ENCODE peak calls at places on chromosomes 11 and 22, in seven cellular contexts. One of them, this sample, is unnamed.

GRCh38 chr11:96014234-96014633 is 90.3 kb upstream of the MTMR2 start:
- DNase-seq in neural crest cell: no peak
- DNase-seq in osteocyte: no peak
- DNase-seq in cardiac muscle cell: peak
- DNase-seq in upper lobe of left lung: no peak
- DNase-seq in fibroblast of the aortic adventitia: peak
- DNase-seq in progenitor cell of endocrine pancreas: no peak
- DNase-seq in this sample: no peak

GRCh38 chr11:6617315-6617781 is 1.9 kb downstream of the TPP1 start:
- DNase-seq in neural crest cell: no peak
- DNase-seq in osteocyte: no peak
- DNase-seq in cardiac muscle cell: no peak
- DNase-seq in upper lobe of left lung: no peak
- DNase-seq in fibroblast of the aortic adventitia: no peak
- DNase-seq in progenitor cell of endocrine pancreas: no peak
- DNase-seq in this sample: no peak

GRCh38 chr11:105144887-105145286 is 5.3 kb upstream of the CARD18 start:
- DNase-seq in neural crest cell: no peak
- DNase-seq in osteocyte: no peak
- DNase-seq in cardiac muscle cell: peak
- DNase-seq in upper lobe of left lung: no peak
- DNase-seq in fibroblast of the aortic adventitia: peak
- DNase-seq in progenitor cell of endocrine pancreas: no peak
- DNase-seq in this sample: no peak

GRCh38 chr22:39208013-39208680 is 36.6 kb downstream of the PDGFB start:
- DNase-seq in neural crest cell: no peak
- DNase-seq in osteocyte: no peak
- DNase-seq in cardiac muscle cell: no peak
- DNase-seq in upper lobe of left lung: no peak
- DNase-seq in fibroblast of the aortic adventitia: no peak
- DNase-seq in progenitor cell of endocrine pancreas: no peak
- DNase-seq in this sample: no peak

GRCh38 chr11:65412271-65413076 is 10.1 kb upstream of the NEAT1 start:
- DNase-seq in neural crest cell: no peak
- DNase-seq in osteocyte: no peak
- DNase-seq in cardiac muscle cell: no peak
- DNase-seq in upper lobe of left lung: peak
- DNase-seq in fibroblast of the aortic adventitia: no peak
- DNase-seq in progenitor cell of endocrine pancreas: no peak
- DNase-seq in this sample: no peak

GRCh38 chr11:113778111-113778910 is 1.3 kb upstream of the CLDN25 start:
- DNase-seq in neural crest cell: no peak
- DNase-seq in osteocyte: no peak
- DNase-seq in cardiac muscle cell: peak
- DNase-seq in upper lobe of left lung: no peak
- DNase-seq in fibroblast of the aortic adventitia: peak
- DNase-seq in progenitor cell of endocrine pancreas: no peak
- DNase-seq in this sample: no peak

GRCh38 chr22:46639843-46640242 is 19.7 kb downstream of the GRAMD4 start:
- DNase-seq in neural crest cell: no peak
- DNase-seq in osteocyte: no peak
- DNase-seq in cardiac muscle cell: no peak
- DNase-seq in upper lobe of left lung: no peak
- DNase-seq in fibroblast of the aortic adventitia: no peak
- DNase-seq in progenitor cell of endocrine pancreas: no peak
- DNase-seq in this sample: no peak

GRCh38 chr22:27193215-27193614 is 535.8 kb downstream of the MIAT start:
- DNase-seq in neural crest cell: no peak
- DNase-seq in osteocyte: no peak
- DNase-seq in cardiac muscle cell: no peak
- DNase-seq in upper lobe of left lung: no peak
- DNase-seq in fibroblast of the aortic adventitia: no peak
- DNase-seq in progenitor cell of endocrine pancreas: no peak
- DNase-seq in this sample: no peak

GRCh38 chr22:45455621-45456020 is 42.1 kb downstream of the RIBC2 start:
- DNase-seq in neural crest cell: no peak
- DNase-seq in osteocyte: no peak
- DNase-seq in cardiac muscle cell: no peak
- DNase-seq in upper lobe of left lung: no peak
- DNase-seq in fibroblast of the aortic adventitia: no peak
- DNase-seq in progenitor cell of endocrine pancreas: no peak
- DNase-seq in this sample: no peak

GRCh38 chr11:46330887-46331652 is 16.2 kb upstream of the DGKZ start:
- DNase-seq in neural crest cell: no peak
- DNase-seq in osteocyte: no peak
- DNase-seq in cardiac muscle cell: peak
- DNase-seq in upper lobe of left lung: no peak
- DNase-seq in fibroblast of the aortic adventitia: no peak
- DNase-seq in progenitor cell of endocrine pancreas: no peak
- DNase-seq in this sample: no peak

GRCh38 chr11:116312560-116313340 is 460.0 kb downstream of the BUD13 start:
- DNase-seq in neural crest cell: no peak
- DNase-seq in osteocyte: peak
- DNase-seq in cardiac muscle cell: peak
- DNase-seq in upper lobe of left lung: peak
- DNase-seq in fibroblast of the aortic adventitia: peak
- DNase-seq in progenitor cell of endocrine pancreas: no peak
- DNase-seq in this sample: no peak

GRCh38 chr11:15967966-15968365 is 388.4 kb downstream of the SOX6 start:
- DNase-seq in neural crest cell: no peak
- DNase-seq in osteocyte: no peak
- DNase-seq in cardiac muscle cell: peak
- DNase-seq in upper lobe of left lung: no peak
- DNase-seq in fibroblast of the aortic adventitia: peak
- DNase-seq in progenitor cell of endocrine pancreas: no peak
- DNase-seq in this sample: no peak

GRCh38 chr22:24878969-24879368 is 67.5 kb downstream of the LHFPL7 start:
- DNase-seq in neural crest cell: no peak
- DNase-seq in osteocyte: no peak
- DNase-seq in cardiac muscle cell: no peak
- DNase-seq in upper lobe of left lung: no peak
- DNase-seq in fibroblast of the aortic adventitia: no peak
- DNase-seq in progenitor cell of endocrine pancreas: no peak
- DNase-seq in this sample: no peak

GRCh38 chr11:94281321-94281720 is 23.1 kb upstream of the IZUMO1R start:
- DNase-seq in neural crest cell: no peak
- DNase-seq in osteocyte: no peak
- DNase-seq in cardiac muscle cell: no peak
- DNase-seq in upper lobe of left lung: no peak
- DNase-seq in fibroblast of the aortic adventitia: no peak
- DNase-seq in progenitor cell of endocrine pancreas: no peak
- DNase-seq in this sample: no peak

GRCh38 chr11:130457909-130458729 is 9.7 kb downstream of the ADAMTS15 start:
- DNase-seq in neural crest cell: no peak
- DNase-seq in osteocyte: no peak
- DNase-seq in cardiac muscle cell: peak
- DNase-seq in upper lobe of left lung: peak
- DNase-seq in fibroblast of the aortic adventitia: peak
- DNase-seq in progenitor cell of endocrine pancreas: no peak
- DNase-seq in this sample: no peak

GRCh38 chr11:126892781-126893180 is 107.8 kb downstream of the KIRREL3 start:
- DNase-seq in neural crest cell: no peak
- DNase-seq in osteocyte: no peak
- DNase-seq in cardiac muscle cell: no peak
- DNase-seq in upper lobe of left lung: no peak
- DNase-seq in fibroblast of the aortic adventitia: no peak
- DNase-seq in progenitor cell of endocrine pancreas: no peak
- DNase-seq in this sample: no peak

GRCh38 chr11:126484266-126484665 is 128.8 kb downstream of the ST3GAL4 start:
- DNase-seq in neural crest cell: no peak
- DNase-seq in osteocyte: no peak
- DNase-seq in cardiac muscle cell: no peak
- DNase-seq in upper lobe of left lung: no peak
- DNase-seq in fibroblast of the aortic adventitia: peak
- DNase-seq in progenitor cell of endocrine pancreas: no peak
- DNase-seq in this sample: no peak

GRCh38 chr22:50292643-50293440 is 14.6 kb downstream of the PLXNB2 start:
- DNase-seq in neural crest cell: no peak
- DNase-seq in osteocyte: no peak
- DNase-seq in cardiac muscle cell: no peak
- DNase-seq in upper lobe of left lung: no peak
- DNase-seq in fibroblast of the aortic adventitia: no peak
- DNase-seq in progenitor cell of endocrine pancreas: no peak
- DNase-seq in this sample: no peak

GRCh38 chr22:30290679-30291333 is 1.5 kb upstream of the CASTOR1 start:
- DNase-seq in neural crest cell: no peak
- DNase-seq in osteocyte: no peak
- DNase-seq in cardiac muscle cell: peak
- DNase-seq in upper lobe of left lung: no peak
- DNase-seq in fibroblast of the aortic adventitia: peak
- DNase-seq in progenitor cell of endocrine pancreas: no peak
- DNase-seq in this sample: no peak

GRCh38 chr11:113331988-113332387 is 17.6 kb downstream of the TTC12 start:
- DNase-seq in neural crest cell: no peak
- DNase-seq in osteocyte: no peak
- DNase-seq in cardiac muscle cell: no peak
- DNase-seq in upper lobe of left lung: no peak
- DNase-seq in fibroblast of the aortic adventitia: peak
- DNase-seq in progenitor cell of endocrine pancreas: no peak
- DNase-seq in this sample: no peak

GRCh38 chr11:1119282-1120146 is 38.2 kb upstream of the MUC5AC start:
- DNase-seq in neural crest cell: no peak
- DNase-seq in osteocyte: peak
- DNase-seq in cardiac muscle cell: no peak
- DNase-seq in upper lobe of left lung: peak
- DNase-seq in fibroblast of the aortic adventitia: no peak
- DNase-seq in progenitor cell of endocrine pancreas: peak
- DNase-seq in this sample: no peak

GRCh38 chr11:18064035-18064434 is 18.0 kb upstream of the TPH1 start:
- DNase-seq in neural crest cell: no peak
- DNase-seq in osteocyte: no peak
- DNase-seq in cardiac muscle cell: no peak
- DNase-seq in upper lobe of left lung: no peak
- DNase-seq in fibroblast of the aortic adventitia: no peak
- DNase-seq in progenitor cell of endocrine pancreas: no peak
- DNase-seq in this sample: no peak

GRCh38 chr11:66957971-66958231 is 282 bp downstream of the PC start:
- DNase-seq in neural crest cell: no peak
- DNase-seq in osteocyte: no peak
- DNase-seq in cardiac muscle cell: no peak
- DNase-seq in upper lobe of left lung: peak
- DNase-seq in fibroblast of the aortic adventitia: no peak
- DNase-seq in progenitor cell of endocrine pancreas: no peak
- DNase-seq in this sample: no peak

GRCh38 chr11:35683728-35684339 is 21.3 kb downstream of the TRIM44 start:
- DNase-seq in neural crest cell: no peak
- DNase-seq in osteocyte: no peak
- DNase-seq in cardiac muscle cell: no peak
- DNase-seq in upper lobe of left lung: no peak
- DNase-seq in fibroblast of the aortic adventitia: peak
- DNase-seq in progenitor cell of endocrine pancreas: no peak
- DNase-seq in this sample: no peak

GRCh38 chr22:49736538-49736937 is 91.1 kb downstream of the BRD1 start:
- DNase-seq in neural crest cell: no peak
- DNase-seq in osteocyte: peak
- DNase-seq in cardiac muscle cell: no peak
- DNase-seq in upper lobe of left lung: peak
- DNase-seq in fibroblast of the aortic adventitia: no peak
- DNase-seq in progenitor cell of endocrine pancreas: peak
- DNase-seq in this sample: no peak

GRCh38 chr22:30402036-30402759 is 5.4 kb downstream of the SEC14L2 start:
- DNase-seq in neural crest cell: no peak
- DNase-seq in osteocyte: no peak
- DNase-seq in cardiac muscle cell: peak
- DNase-seq in upper lobe of left lung: no peak
- DNase-seq in fibroblast of the aortic adventitia: no peak
- DNase-seq in progenitor cell of endocrine pancreas: no peak
- DNase-seq in this sample: peak

GRCh38 chr22:20128902-20129746 is 2.5 kb upstream of the ZDHHC8 start:
- DNase-seq in neural crest cell: peak
- DNase-seq in osteocyte: no peak
- DNase-seq in cardiac muscle cell: peak
- DNase-seq in upper lobe of left lung: peak
- DNase-seq in fibroblast of the aortic adventitia: peak
- DNase-seq in progenitor cell of endocrine pancreas: no peak
- DNase-seq in this sample: peak

GRCh38 chr22:43154887-43155536 is 3.7 kb downstream of the TSPO start:
- DNase-seq in neural crest cell: no peak
- DNase-seq in osteocyte: no peak
- DNase-seq in cardiac muscle cell: no peak
- DNase-seq in upper lobe of left lung: peak
- DNase-seq in fibroblast of the aortic adventitia: no peak
- DNase-seq in progenitor cell of endocrine pancreas: no peak
- DNase-seq in this sample: no peak
- TF ChIP-seq CTCF in neural crest cell: no peak
- TF ChIP-seq CTCF in osteocyte: no peak
- TF ChIP-seq CTCF in cardiac muscle cell: no peak
- TF ChIP-seq CTCF in upper lobe of left lung: no peak
- TF ChIP-seq CTCF in fibroblast of the aortic adventitia: no peak
- TF ChIP-seq CTCF in progenitor cell of endocrine pancreas: no peak
- TF ChIP-seq CTCF in this sample: no peak

GRCh38 chr11:23398052-23398451 is 537.8 kb upstream of the CCDC179 start:
- DNase-seq in neural crest cell: no peak
- DNase-seq in osteocyte: no peak
- DNase-seq in cardiac muscle cell: no peak
- DNase-seq in upper lobe of left lung: no peak
- DNase-seq in fibroblast of the aortic adventitia: no peak
- DNase-seq in progenitor cell of endocrine pancreas: no peak
- DNase-seq in this sample: no peak
- TF ChIP-seq CTCF in neural crest cell: no peak
- TF ChIP-seq CTCF in osteocyte: no peak
- TF ChIP-seq CTCF in cardiac muscle cell: no peak
- TF ChIP-seq CTCF in upper lobe of left lung: no peak
- TF ChIP-seq CTCF in fibroblast of the aortic adventitia: no peak
- TF ChIP-seq CTCF in progenitor cell of endocrine pancreas: no peak
- TF ChIP-seq CTCF in this sample: no peak

GRCh38 chr11:40921256-40921655 is 538.2 kb downstream of the LRRC4C start:
- DNase-seq in neural crest cell: no peak
- DNase-seq in osteocyte: no peak
- DNase-seq in cardiac muscle cell: no peak
- DNase-seq in upper lobe of left lung: no peak
- DNase-seq in fibroblast of the aortic adventitia: no peak
- DNase-seq in progenitor cell of endocrine pancreas: no peak
- DNase-seq in this sample: no peak

GRCh38 chr11:40924915-40925314 is 534.5 kb downstream of the LRRC4C start:
- DNase-seq in neural crest cell: no peak
- DNase-seq in osteocyte: no peak
- DNase-seq in cardiac muscle cell: no peak
- DNase-seq in upper lobe of left lung: no peak
- DNase-seq in fibroblast of the aortic adventitia: no peak
- DNase-seq in progenitor cell of endocrine pancreas: no peak
- DNase-seq in this sample: no peak
- TF ChIP-seq CTCF in neural crest cell: no peak
- TF ChIP-seq CTCF in osteocyte: no peak
- TF ChIP-seq CTCF in cardiac muscle cell: no peak
- TF ChIP-seq CTCF in upper lobe of left lung: no peak
- TF ChIP-seq CTCF in fibroblast of the aortic adventitia: no peak
- TF ChIP-seq CTCF in progenitor cell of endocrine pancreas: no peak
- TF ChIP-seq CTCF in this sample: no peak

DNA sequence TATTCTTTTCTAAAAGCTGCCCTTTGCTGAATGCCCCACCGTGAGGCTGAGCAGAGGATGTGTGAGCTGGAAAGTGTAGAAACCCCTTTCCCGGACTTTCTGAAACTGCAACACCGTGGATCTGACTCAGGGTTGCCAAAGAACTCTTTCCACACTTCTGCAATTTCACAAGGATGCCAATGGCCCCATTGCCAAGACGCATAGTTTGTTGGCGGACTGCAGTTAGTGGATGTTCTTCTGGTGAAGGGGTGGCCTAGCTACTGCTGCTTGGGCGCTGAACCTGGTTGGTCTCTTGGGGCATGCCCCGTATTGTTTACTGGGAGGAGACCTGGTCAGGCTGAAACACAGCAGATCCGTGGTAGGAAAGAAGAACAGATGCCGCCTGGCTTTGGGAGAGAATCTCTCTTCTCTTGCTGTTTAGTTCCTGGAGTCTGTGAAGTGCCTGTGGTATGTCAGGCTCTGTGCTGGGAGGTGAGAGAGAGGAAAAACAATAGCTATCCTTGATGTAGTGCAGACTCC is 26.7 kb downstream of the CD82 start:
- DNase-seq in neural crest cell: no peak
- DNase-seq in osteocyte: no peak
- DNase-seq in cardiac muscle cell: peak
- DNase-seq in upper lobe of left lung: no peak
- DNase-seq in fibroblast of the aortic adventitia: peak
- DNase-seq in progenitor cell of endocrine pancreas: no peak
- DNase-seq in this sample: no peak
- TF ChIP-seq CTCF in neural crest cell: no peak
- TF ChIP-seq CTCF in osteocyte: no peak
- TF ChIP-seq CTCF in cardiac muscle cell: no peak
- TF ChIP-seq CTCF in upper lobe of left lung: no peak
- TF ChIP-seq CTCF in fibroblast of the aortic adventitia: no peak
- TF ChIP-seq CTCF in progenitor cell of endocrine pancreas: no peak
- TF ChIP-seq CTCF in this sample: no peak